ENCODE peak calls at places on chromosome 13, in eight cellular contexts. P is retinal pigment epithelial cell, N is cardiac fibroblast, C is endothelial cell of umbilical vein, R is endothelial cell, I is uterus, B is mesothelial cell of epicardium, E is PC-3. A is an unnamed sample.

GRCh38 chr13:112443191-112444000 is 67.2 kb downstream of the SPACA7 start:
- DNase-seq in I (no peak), P (no peak), E (no peak), B (no peak), R (peak; percentile 64), C (no peak), N (peak; percentile 2), A (peak; percentile 11)

GRCh38 chr13:89695343-89696257 is 1651.9 kb upstream of the MIR17HG start:
- DNase-seq in C (peak; percentile 68), R (peak; percentile 70), P (peak; percentile 19), E (peak; percentile 75), I (no peak), N (peak; percentile 63), B (peak; percentile 73), A (no peak)

GRCh38 chr13:75908137-75908536 is 272.0 kb downstream of the LMO7 start:
- DNase-seq in I (peak; percentile 14), N (peak; percentile 1), E (no peak), C (no peak), P (peak; percentile 48), B (no peak), R (no peak), A (no peak)

GRCh38 chr13:60146491-60146890 is 17.2 kb downstream of the DIAPH3 start:
- DNase-seq in C (peak; percentile 32), I (no peak), B (no peak), R (no peak), P (no peak), N (peak; percentile 70), E (no peak), A (no peak)

GRCh38 chr13:27295660-27296059 is 25.0 kb downstream of the RASL11A start:
- DNase-seq in N (no peak), C (no peak), P (no peak), R (no peak), B (no peak), I (no peak), E (no peak), A (no peak)

GRCh38 chr13:59673301-59673700 is 490.4 kb downstream of the DIAPH3 start:
- DNase-seq in N (peak; percentile 21), C (no peak), P (peak; percentile 46), B (no peak), I (no peak), E (no peak), R (no peak), A (no peak)

GRCh38 chr13:28248080-28248479 is 109.7 kb downstream of the PAN3 start:
- DNase-seq in B (no peak), I (no peak), R (no peak), N (no peak), E (no peak), C (no peak), P (no peak), A (no peak)

GRCh38 chr13:42258747-42259146 is 13.2 kb upstream of the AKAP11 start:
- DNase-seq in B (no peak), N (no peak), E (no peak), R (no peak), C (no peak), P (no peak), I (no peak), A (no peak)

GRCh38 chr13:27036236-27036981 is 135.2 kb downstream of the USP12 start:
- DNase-seq in P (no peak), E (peak; percentile 72), I (no peak), B (no peak), R (no peak), C (no peak), N (peak; percentile 56), A (no peak)

GRCh38 chr13:30737511-30738342 is 2.4 kb downstream of the ALOX5AP start:
- DNase-seq in I (no peak), C (no peak), P (no peak), N (no peak), E (no peak), R (no peak), B (no peak), A (no peak)

GRCh38 chr13:46523972-46524737 is 28.8 kb upstream of the LRCH1 start:
- DNase-seq in N (peak; percentile 48), B (no peak), E (peak; percentile 7), R (no peak), C (peak; percentile 15), P (peak; percentile 64), I (no peak), A (no peak)

GRCh38 chr13:31050486-31051400 is 111.0 kb downstream of the HSPH1 start:
- DNase-seq in C (no peak), E (peak; percentile 18), R (no peak), N (peak; percentile 26), B (no peak), I (no peak), P (no peak), A (no peak)

GRCh38 chr13:96946709-96947311 is 47.5 kb downstream of the OXGR1 start:
- DNase-seq in N (no peak), B (no peak), C (no peak), P (no peak), E (peak; percentile 27), I (no peak), R (no peak), A (no peak)

GRCh38 chr13:27489456-27489855 is 39.1 kb upstream of the MTIF3 start:
- DNase-seq in P (no peak), R (no peak), C (no peak), I (no peak), B (no peak), E (no peak), N (no peak), A (no peak)

GRCh38 chr13:111850976-111851375 is 216.0 kb upstream of the SOX1 start:
- DNase-seq in I (no peak), C (no peak), N (no peak), E (no peak), B (no peak), P (no peak), R (no peak), A (no peak)

GRCh38 chr13:21594715-21595545 is 9.0 kb downstream of the MICU2 start:
- DNase-seq in E (no peak), B (no peak), C (no peak), R (no peak), I (no peak), P (no peak), N (no peak), A (no peak)
- TF ChIP-seq CTCF in E (no peak), B (no peak), C (no peak), R (no peak), I (no peak), P (no peak), N (no peak), A (no peak)

DNA sequence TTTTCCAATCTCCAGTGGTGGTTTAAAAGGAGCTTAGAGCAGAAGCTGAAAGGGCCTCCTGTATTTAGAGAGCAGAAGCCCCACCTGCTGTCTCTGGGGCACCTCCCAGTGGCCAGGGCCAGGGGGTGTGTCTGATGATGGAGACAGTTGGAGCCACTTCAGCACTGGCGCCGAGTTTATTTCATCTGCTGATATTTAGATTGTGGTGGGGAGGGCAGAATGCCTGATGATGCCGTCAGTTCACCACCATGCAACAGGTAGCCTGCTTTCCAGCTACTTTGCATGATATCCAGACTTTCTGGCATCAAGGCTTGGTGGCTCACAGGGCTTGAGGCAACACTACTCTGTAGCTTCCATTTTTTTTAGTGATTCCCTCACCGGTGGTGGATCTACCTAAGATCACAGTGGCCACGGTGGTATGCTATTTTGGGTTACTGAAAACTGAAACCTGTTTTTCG is 371.9 kb downstream of the KCNRG start:
- DNase-seq in R (no peak), E (peak; percentile 9), N (no peak), I (peak; percentile 47), B (no peak), C (no peak), P (no peak), A (no peak)
- TF ChIP-seq CTCF in R (no peak), E (peak; percentile 24), N (peak; percentile 5), I (no peak), B (no peak), C (peak; percentile 34), P (peak; percentile 46), A (no peak)

DNA sequence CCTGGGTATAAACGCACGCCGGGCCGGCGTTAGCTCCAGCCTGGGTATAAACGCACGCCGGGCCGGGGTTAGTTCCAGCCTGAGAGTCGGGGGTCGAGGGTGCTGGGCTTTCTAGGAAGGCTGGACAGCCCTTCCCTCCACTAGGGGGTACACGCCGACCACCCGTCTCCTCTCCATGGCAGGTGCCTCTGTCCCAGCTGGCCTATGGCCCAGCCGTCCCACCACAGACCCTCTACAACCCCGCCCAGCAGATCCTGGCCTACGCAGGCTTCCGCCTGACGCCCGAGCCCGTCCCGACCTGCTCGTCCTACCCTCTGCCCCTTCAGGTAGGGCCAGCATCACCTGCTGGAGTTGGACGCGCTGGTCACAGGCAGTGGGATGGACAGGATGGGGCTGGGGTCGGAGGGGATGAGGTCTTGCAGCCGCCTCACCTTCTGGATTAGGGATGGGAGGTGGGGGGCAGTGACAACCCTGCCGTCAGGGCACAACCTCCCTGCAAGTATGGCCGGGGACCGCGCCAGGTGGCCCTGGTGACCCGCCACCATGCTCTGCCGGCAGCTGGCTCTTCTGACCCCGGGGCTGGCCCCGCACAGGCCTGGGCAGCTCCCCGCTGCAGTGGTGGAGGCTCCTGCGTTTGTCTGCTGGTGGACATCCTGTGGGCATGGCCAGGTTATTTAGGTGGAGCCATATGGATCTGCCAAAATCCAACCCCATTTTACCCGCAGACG is 45.8 kb downstream of the TMEM255B start:
- DNase-seq in R (no peak), C (no peak), B (no peak), P (no peak), E (no peak), N (no peak), I (no peak), A (no peak)
- TF ChIP-seq CTCF in R (no peak), C (no peak), B (no peak), P (no peak), E (no peak), N (no peak), I (no peak), A (no peak)

GRCh38 chr13:24050796-24051715 is 109.5 kb upstream of the SPATA13 start:
- DNase-seq in N (no peak), I (no peak), R (no peak), E (peak; percentile 38), B (no peak), P (no peak), C (no peak), A (no peak)

GRCh38 chr13:24052547-24052981 is 108.0 kb upstream of the SPATA13 start:
- DNase-seq in N (peak; percentile 58), E (no peak), B (no peak), C (no peak), P (no peak), R (no peak), I (peak; percentile 40), A (no peak)

GRCh38 chr13:24050292-24050711 is 110.2 kb upstream of the SPATA13 start:
- DNase-seq in B (no peak), E (peak; percentile 84), C (no peak), N (peak; percentile 60), R (no peak), I (peak; percentile 43), P (no peak), A (no peak)

DNA sequence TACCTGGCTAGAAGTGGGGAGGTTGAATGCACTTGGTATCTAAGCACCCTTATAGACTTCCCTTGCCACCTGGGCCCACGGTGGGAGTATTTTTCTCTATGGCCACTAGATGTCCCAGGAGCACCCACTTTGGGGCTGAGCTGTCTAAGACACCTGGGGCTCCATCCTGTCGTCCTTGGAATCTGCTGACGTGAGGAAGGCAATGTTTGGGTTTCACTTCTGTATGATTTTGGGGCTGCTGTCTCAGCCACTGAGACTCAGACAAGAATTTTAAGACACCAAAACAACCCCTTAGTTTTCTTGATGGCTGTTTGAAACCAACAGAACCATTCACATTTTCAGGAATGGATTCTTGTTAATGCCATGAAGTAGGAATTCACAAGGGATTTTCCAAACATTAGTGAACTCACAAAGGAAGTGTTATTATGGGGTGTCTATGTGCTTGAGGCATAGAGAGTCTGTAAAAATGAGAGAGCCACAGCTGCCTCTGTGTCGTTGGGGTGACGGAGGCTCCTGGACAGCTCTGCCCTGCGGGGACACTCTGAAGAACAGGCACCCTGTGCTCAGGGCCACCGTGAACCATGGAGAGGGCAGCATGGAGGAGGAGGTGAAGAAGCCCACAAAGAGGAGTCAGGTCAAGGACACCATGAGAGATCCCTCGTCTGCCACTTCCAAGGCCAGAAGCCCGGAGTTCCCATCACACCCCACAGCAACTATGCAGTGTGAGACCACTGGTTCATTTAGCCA is 106.8 kb upstream of the SPATA13 start:
- DNase-seq in C (peak; percentile 72), N (peak; percentile 70), R (peak; percentile 58), I (peak; percentile 27), B (peak; percentile 52), E (peak; percentile 91), P (no peak), A (peak; percentile 26)
- TF ChIP-seq CTCF in C (peak; percentile 68), N (peak; percentile 75), R (peak; percentile 52), I (peak; percentile 49), B (peak; percentile 18), E (peak; percentile 87), P (peak; percentile 84), A (peak; percentile 61)